ENCODE peak calls at places on chromosomes 6 and 20, in four cellular contexts. F is skeletal muscle cell, V is adrenal gland, I is upper lobe of right lung. Y is an unnamed sample.

GRCh38 chr20:9794831-9795230 is 44.0 kb downstream of the PAK5 start:
- DNase-seq in I (no peak), V (no peak), F (no peak), Y (no peak)

GRCh38 chr6:123909989-123910388 is 106.3 kb downstream of the NKAIN2 start:
- DNase-seq in I (no peak), F (no peak), V (no peak), Y (no peak)

GRCh38 chr6:551405-551804 is 105.5 kb downstream of the HUS1B start:
- DNase-seq in V (no peak), I (no peak), F (peak), Y (peak)

GRCh38 chr20:63702751-63703470 is 4.9 kb downstream of the ARFRP1 start:
- DNase-seq in F (no peak), I (peak), V (peak), Y (no peak)

GRCh38 chr6:33628401-33628964 is 7.4 kb downstream of the ITPR3 start:
- DNase-seq in F (no peak), I (no peak), V (no peak), Y (no peak)

GRCh38 chr6:32192608-32193039 is at the start of gene GPSM3:
- DNase-seq in V (peak), I (peak), F (no peak), Y (peak)

GRCh38 chr6:45454008-45454911 is 76.5 kb upstream of the SUPT3H start:
- DNase-seq in F (no peak), V (no peak), I (no peak), Y (peak)

GRCh38 chr6:33271098-33271607 is 523 bp downstream of the VPS52 start:
- DNase-seq in I (no peak), F (no peak), V (no peak), Y (peak)

GRCh38 chr6:158972241-158973233 is 27.5 kb downstream of the RSPH3 start:
- DNase-seq in F (peak), I (no peak), V (no peak), Y (peak)

GRCh38 chr20:58447733-58448391 is 58.8 kb downstream of the VAPB start:
- DNase-seq in V (peak), I (no peak), F (no peak), Y (peak)

GRCh38 chr20:58448958-58449357 is 59.9 kb downstream of the VAPB start:
- DNase-seq in I (no peak), F (no peak), V (no peak), Y (no peak)

GRCh38 chr20:58452667-58453255 is 62.4 kb downstream of the APCDD1L start:
- DNase-seq in I (no peak), F (no peak), V (no peak), Y (no peak)

GRCh38 chr20:58449703-58450138 is 60.7 kb downstream of the VAPB start:
- DNase-seq in V (no peak), I (no peak), F (no peak), Y (no peak)

GRCh38 chr20:58450259-58450658 is 61.2 kb downstream of the VAPB start:
- DNase-seq in F (no peak), V (no peak), I (no peak), Y (peak)
- H3K4me3 ChIP-seq in F (no peak), V (no peak), I (no peak), Y (no peak)

DNA sequence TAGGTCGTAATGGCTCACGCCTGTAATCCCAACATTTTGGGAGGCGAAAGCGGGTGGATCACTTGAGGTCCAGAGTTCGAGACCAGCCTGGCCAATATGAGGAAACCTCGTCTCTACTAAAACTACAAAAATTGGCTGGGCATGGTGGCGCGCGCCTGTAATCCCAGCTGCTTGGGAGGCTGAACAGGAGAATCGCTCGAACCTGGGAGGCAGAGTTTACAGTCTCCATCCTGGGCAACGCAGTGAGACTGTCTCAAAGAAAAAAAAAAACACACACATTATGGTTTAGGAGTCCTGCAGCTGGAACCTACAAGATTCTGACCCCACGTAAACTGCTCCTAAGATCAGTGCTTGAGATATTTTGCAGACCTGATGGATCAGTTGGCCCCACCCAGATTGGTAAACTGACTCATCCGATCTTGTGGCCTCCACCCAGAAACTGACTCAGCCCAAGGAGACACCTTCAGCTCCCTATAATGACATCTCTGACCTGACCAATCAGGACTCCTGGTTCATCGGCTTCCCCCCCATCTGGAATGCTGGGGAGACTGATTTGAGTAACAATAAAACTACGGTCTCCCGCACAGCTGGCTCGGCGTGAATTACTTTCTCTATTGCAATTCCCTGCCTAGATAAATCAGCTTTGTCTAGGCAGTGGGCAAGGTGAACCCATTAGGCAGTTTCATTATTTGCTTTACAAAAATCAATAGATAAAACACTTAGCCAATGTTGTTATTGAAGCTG is 96.2 kb upstream of the BTN3A2 start:
- DNase-seq in V (no peak), F (no peak), I (no peak), Y (no peak)
- H3K4me3 ChIP-seq in V (no peak), F (no peak), I (no peak), Y (no peak)

DNA sequence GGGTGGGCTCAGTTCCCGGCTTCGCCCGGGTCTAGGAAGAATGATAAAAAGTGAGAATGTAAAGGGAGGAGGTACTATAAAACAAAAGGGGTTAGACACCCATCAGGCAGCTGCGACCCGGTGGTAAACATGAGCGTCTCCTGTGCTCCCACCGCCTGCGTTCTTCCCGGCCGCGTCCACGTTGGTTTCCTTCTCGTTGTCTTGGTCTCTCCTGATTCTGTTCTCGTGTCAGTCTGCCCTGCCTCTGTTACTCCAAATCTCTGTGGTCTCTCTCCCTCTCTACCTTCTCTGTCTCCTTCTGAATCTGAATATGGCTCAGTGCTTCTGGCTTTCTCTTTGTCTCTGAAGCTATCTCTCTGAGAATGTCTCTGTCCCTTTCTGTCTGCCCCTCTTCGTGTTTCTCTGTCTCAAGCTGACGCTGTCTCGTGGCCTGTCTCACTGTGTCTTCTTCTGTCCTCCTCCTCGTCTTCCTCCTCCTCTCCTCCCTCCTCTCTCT is 41.6 kb upstream of the FOXP4 start:
- DNase-seq in V (no peak), I (no peak), F (no peak), Y (no peak)
- H3K4me3 ChIP-seq in V (peak), I (peak), F (no peak), Y (peak)

DNA sequence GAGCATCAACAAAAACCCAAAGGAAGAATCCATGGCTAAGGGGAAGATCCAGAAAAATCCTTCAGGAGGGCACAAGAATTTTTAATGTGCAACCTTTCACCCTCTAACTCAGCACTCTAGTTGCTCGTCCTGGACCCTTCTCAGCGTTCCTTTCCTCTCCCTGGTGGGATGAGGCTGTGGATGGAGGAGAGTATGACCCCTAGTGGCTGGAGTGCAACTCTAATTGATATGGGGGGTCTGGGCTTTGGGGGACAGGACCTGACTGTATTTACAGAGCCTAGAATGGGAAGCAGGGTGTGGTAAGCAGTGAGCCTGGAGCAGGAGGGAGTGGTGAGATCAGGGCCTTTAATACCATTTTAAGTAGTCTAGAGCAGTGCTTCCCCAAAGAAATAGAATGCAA is 83.9 kb upstream of the CEP85L start:
- DNase-seq in F (no peak), I (no peak), V (no peak), Y (no peak)
- H3K4me3 ChIP-seq in F (no peak), I (no peak), V (no peak), Y (no peak)

GRCh38 chr6:79353226-79353625 is 118.7 kb upstream of the HMGN3 start:
- DNase-seq in I (no peak), F (no peak), V (no peak), Y (no peak)
- H3K4me3 ChIP-seq in I (no peak), F (no peak), V (no peak), Y (no peak)

GRCh38 chr6:15401769-15402250 is 155.9 kb downstream of the JARID2 start:
- DNase-seq in F (no peak), I (no peak), V (no peak), Y (no peak)

GRCh38 chr6:15398657-15399287 is 152.9 kb downstream of the JARID2 start:
- DNase-seq in V (no peak), I (no peak), F (no peak), Y (no peak)

GRCh38 chr6:15401120-15401519 is 155.3 kb downstream of the JARID2 start:
- DNase-seq in V (no peak), I (no peak), F (no peak), Y (no peak)

GRCh38 chr6:15400572-15401004 is 154.7 kb downstream of the JARID2 start:
- DNase-seq in V (peak), F (no peak), I (peak), Y (peak)

DNA sequence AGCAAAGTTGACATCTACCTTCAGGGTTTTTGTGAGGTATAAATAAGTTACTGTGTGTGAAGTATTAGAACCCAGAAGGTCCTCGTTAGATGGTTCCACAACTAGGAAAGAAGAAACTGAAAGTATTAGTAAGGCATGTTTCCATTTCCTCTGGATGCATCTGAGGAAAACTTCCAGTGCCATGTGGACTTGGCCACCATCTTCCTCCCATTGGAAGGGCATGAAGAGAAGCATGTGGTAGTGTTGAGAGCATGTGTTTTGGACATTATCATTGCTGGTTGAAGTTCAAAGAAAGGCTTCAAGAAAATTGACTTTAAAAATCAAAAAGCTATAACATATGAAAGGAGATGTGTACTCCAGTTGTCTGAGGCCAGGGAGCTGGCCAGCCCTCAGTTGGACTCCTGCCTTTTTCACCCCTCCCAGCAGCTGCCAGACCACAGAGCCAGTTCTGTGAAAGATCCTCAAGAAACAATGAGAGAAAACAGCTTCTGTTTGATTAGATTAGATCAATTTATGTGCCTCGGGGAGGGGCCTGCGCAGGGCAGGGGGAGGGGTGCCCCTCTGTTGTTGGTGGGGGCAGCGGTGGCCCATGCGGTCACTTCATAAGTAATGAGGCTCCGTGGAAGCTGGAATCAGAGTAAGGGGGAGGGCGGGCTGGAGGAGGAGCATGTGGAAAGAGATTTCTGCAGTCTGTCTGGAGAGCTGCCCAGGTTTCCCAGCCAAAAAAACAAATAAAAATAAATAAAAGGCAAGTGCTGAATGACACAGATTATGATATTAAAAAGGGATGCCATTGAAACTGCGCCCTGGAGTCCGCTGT is 154.0 kb downstream of the JARID2 start:
- DNase-seq in V (peak), F (peak), I (peak), Y (peak)
- H3K4me3 ChIP-seq in V (peak), F (peak), I (peak), Y (peak)

GRCh38 chr20:56974499-56975250 is 291.8 kb downstream of the BMP7 start:
- DNase-seq in I (no peak), V (no peak), F (peak), Y (peak)
- H3K4me3 ChIP-seq in I (no peak), V (no peak), F (no peak), Y (no peak)